ENCODE peak calls at places on chromosomes 4 and X, in eight cellular contexts. D, E, F, K, Q, G, M and Y are unnamed samples. For H3K4me1, the result is how much of the 10 kb centered on the place peaks cover.

GRCh38 chr4:154590329-154591006 is at the start of gene FGA:
- DNase-seq in D (no peak), E (no peak), F (no peak), K (no peak), Q (peak), G (no peak), M (no peak), Y (no peak)

GRCh38 chrX:41960142-41960541 is 36.8 kb upstream of the CASK start:
- DNase-seq in D (no peak), E (no peak), F (no peak), K (no peak), Q (no peak), G (no peak), M (no peak), Y (no peak)

GRCh38 chr4:127708985-127709384 is 21.2 kb upstream of the SLC25A31 start:
- DNase-seq in D (peak), E (no peak), F (no peak), K (no peak), Q (no peak), G (no peak), M (no peak), Y (no peak)

GRCh38 chrX:154058207-154058997 is 38.7 kb upstream of the IRAK1 start:
- DNase-seq in D (no peak), E (no peak), F (no peak), K (no peak), Q (no peak), G (no peak), M (no peak), Y (no peak)

GRCh38 chrX:153645151-153645550 is 1.9 kb upstream of the DUSP9 start:
- DNase-seq in D (no peak), E (no peak), F (no peak), K (no peak), Q (no peak), G (no peak), M (no peak), Y (no peak)

GRCh38 chr4:54227261-54228063 is 1.6 kb upstream of the PDGFRA start:
- DNase-seq in D (peak), E (no peak), F (no peak), K (peak), Q (no peak), G (no peak), M (peak), Y (peak)

GRCh38 chrX:103918584-103919335 is 43.7 kb upstream of the TMSB15B start:
- DNase-seq in D (peak), E (no peak), F (peak), K (peak), Q (peak), G (peak), M (peak), Y (peak)

GRCh38 chr4:139857977-139858376 is 192.4 kb downstream of the MGST2 start:
- DNase-seq in D (no peak), E (no peak), F (no peak), K (no peak), Q (no peak), G (no peak), M (no peak), Y (no peak)

GRCh38 chrX:68503830-68504229 is 5.0 kb downstream of the YIPF6 start:
- DNase-seq in D (peak), E (no peak), F (no peak), K (no peak), Q (no peak), G (no peak), M (no peak), Y (peak)

GRCh38 chr4:89303177-89303576 is 4.4 kb downstream of the GPRIN3 start:
- DNase-seq in D (no peak), E (no peak), F (peak), K (no peak), Q (no peak), G (no peak), M (no peak), Y (no peak)

GRCh38 chr4:153785830-153786721 is 2.8 kb downstream of the SFRP2 start:
- DNase-seq in D (peak), E (no peak), F (no peak), K (no peak), Q (no peak), G (no peak), M (no peak), Y (no peak)

GRCh38 chrX:112694811-112695210 is 15.1 kb upstream of the LHFPL1 start:
- DNase-seq in D (no peak), E (no peak), F (no peak), K (no peak), Q (no peak), G (no peak), M (no peak), Y (no peak)

GRCh38 chrX:96563663-96564062 is 121.0 kb upstream of the DIAPH2 start:
- DNase-seq in D (peak), E (no peak), F (no peak), K (no peak), Q (no peak), G (no peak), M (no peak), Y (no peak)

GRCh38 chr4:174256277-174256713 is 27.2 kb downstream of the FBXO8 start:
- DNase-seq in D (peak), E (no peak), F (no peak), K (no peak), Q (no peak), G (no peak), M (no peak), Y (no peak)

GRCh38 chr4:13989496-13989895 is 362.0 kb upstream of the BOD1L1 start:
- DNase-seq in D (no peak), E (no peak), F (no peak), K (no peak), Q (no peak), G (no peak), M (no peak), Y (no peak)

GRCh38 chr4:42709392-42710065 is 52.6 kb upstream of the ATP8A1 start:
- DNase-seq in D (no peak), E (no peak), F (no peak), K (no peak), Q (no peak), G (no peak), M (no peak), Y (no peak)

GRCh38 chr4:109177411-109177810 is 125.0 kb downstream of the COL25A1 start:
- DNase-seq in D (no peak), E (no peak), F (no peak), K (no peak), Q (no peak), G (no peak), M (peak), Y (no peak)

GRCh38 chr4:140754918-140755810 is 1.0 kb downstream of the TBC1D9 start:
- DNase-seq in D (no peak), E (no peak), F (no peak), K (no peak), Q (no peak), G (no peak), M (no peak), Y (no peak)

GRCh38 chr4:175386776-175387507 is 425.1 kb downstream of the GPM6A start:
- DNase-seq in D (no peak), E (no peak), F (no peak), K (peak), Q (no peak), G (peak), M (no peak), Y (no peak)

GRCh38 chr4:94390804-94391410 is 48.3 kb upstream of the HPGDS start:
- DNase-seq in D (peak), E (no peak), F (no peak), K (no peak), Q (no peak), G (no peak), M (peak), Y (no peak)

DNA sequence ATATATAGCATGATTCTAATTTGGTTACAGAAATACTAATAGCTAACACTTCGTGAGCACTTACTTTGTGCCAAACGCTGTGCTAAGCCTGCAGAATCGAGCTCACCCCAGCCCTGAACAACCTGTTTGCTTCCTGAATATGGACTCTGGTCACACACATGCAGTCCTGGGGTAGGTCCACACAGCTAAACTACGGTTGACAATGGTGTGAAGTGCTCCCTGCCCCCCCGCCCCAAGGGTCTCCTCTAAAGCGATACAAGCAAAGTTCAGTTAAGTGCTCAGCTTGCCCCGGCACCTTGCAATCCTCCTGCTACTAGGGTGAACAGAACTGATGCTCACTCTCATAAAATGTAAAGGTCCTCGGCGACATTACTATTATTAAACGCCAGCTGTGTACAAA is 879 bp downstream of the FOXP3 start:
- DNase-seq in D (no peak), E (no peak), F (no peak), K (no peak), Q (no peak), G (no peak), M (no peak), Y (no peak)
- H3K4me1 ChIP-seq in D (under half), E (under half), F (under half), K (under half), Q (under half), G (under half), M (under half), Y (under half)

GRCh38 chrX:45767021-45767491 is 566.4 kb upstream of the DIPK2B start:
- DNase-seq in D (peak), E (no peak), F (no peak), K (no peak), Q (no peak), G (no peak), M (no peak), Y (no peak)

GRCh38 chrX:45771560-45772340 is 571.1 kb upstream of the DIPK2B start:
- DNase-seq in D (peak), E (no peak), F (peak), K (no peak), Q (no peak), G (peak), M (peak), Y (no peak)

GRCh38 chrX:45771114-45771513 is 570.4 kb upstream of the DIPK2B start:
- DNase-seq in D (peak), E (no peak), F (no peak), K (no peak), Q (no peak), G (no peak), M (peak), Y (peak)

GRCh38 chrX:45768666-45769065 is 568.0 kb upstream of the DIPK2B start:
- DNase-seq in D (no peak), E (no peak), F (no peak), K (no peak), Q (no peak), G (no peak), M (no peak), Y (no peak)

GRCh38 chrX:45769919-45770582 is 569.4 kb upstream of the DIPK2B start:
- DNase-seq in D (peak), E (no peak), F (peak), K (no peak), Q (peak), G (peak), M (peak), Y (peak)
- H3K4me1 ChIP-seq in D (under half), E (under half), F (under half), K (under half), Q (under half), G (under half), M (under half), Y (under half)

GRCh38 chr4:155618183-155618838 is 48.3 kb upstream of the GUCY1A1 start:
- DNase-seq in D (no peak), E (no peak), F (no peak), K (no peak), Q (no peak), G (no peak), M (no peak), Y (no peak)
- H3K4me1 ChIP-seq in D (under half), E (under half), F (under half), K (under half), Q (under half), G (under half), M (under half), Y (under half)

GRCh38 chr4:3200423-3201090 is 48.4 kb upstream of the MSANTD1 start:
- DNase-seq in D (no peak), E (no peak), F (no peak), K (no peak), Q (peak), G (no peak), M (no peak), Y (no peak)

GRCh38 chr4:3197366-3198105 is 51.4 kb upstream of the MSANTD1 start:
- DNase-seq in D (no peak), E (no peak), F (no peak), K (no peak), Q (no peak), G (no peak), M (no peak), Y (no peak)

GRCh38 chr4:3199661-3200422 is 49.1 kb upstream of the MSANTD1 start:
- DNase-seq in D (no peak), E (no peak), F (no peak), K (no peak), Q (no peak), G (no peak), M (no peak), Y (no peak)

GRCh38 chr4:3196670-3197359 is 52.1 kb upstream of the MSANTD1 start:
- DNase-seq in D (no peak), E (no peak), F (no peak), K (no peak), Q (no peak), G (no peak), M (no peak), Y (no peak)

GRCh38 chr4:3198906-3199305 is 50.1 kb upstream of the MSANTD1 start:
- DNase-seq in D (no peak), E (no peak), F (no peak), K (no peak), Q (no peak), G (no peak), M (no peak), Y (no peak)
- H3K4me1 ChIP-seq in D (under half), E (under half), F (half or more), K (under half), Q (under half), G (under half), M (under half), Y (under half)

GRCh38 chrX:39818750-39819149 is 279.0 kb downstream of the BCOR start:
- DNase-seq in D (no peak), E (no peak), F (no peak), K (no peak), Q (no peak), G (no peak), M (no peak), Y (no peak)

GRCh38 chrX:39821011-39821708 is 276.6 kb downstream of the BCOR start:
- DNase-seq in D (peak), E (no peak), F (no peak), K (peak), Q (no peak), G (no peak), M (peak), Y (peak)

GRCh38 chrX:39822133-39822748 is 275.5 kb downstream of the BCOR start:
- DNase-seq in D (no peak), E (no peak), F (no peak), K (no peak), Q (no peak), G (no peak), M (no peak), Y (no peak)

GRCh38 chrX:39821709-39822095 is 276.1 kb downstream of the BCOR start:
- DNase-seq in D (no peak), E (no peak), F (no peak), K (no peak), Q (no peak), G (no peak), M (no peak), Y (no peak)

GRCh38 chrX:39819921-39820849 is 277.6 kb downstream of the BCOR start:
- DNase-seq in D (no peak), E (no peak), F (no peak), K (peak), Q (no peak), G (no peak), M (no peak), Y (no peak)
- H3K4me1 ChIP-seq in D (under half), E (under half), F (under half), K (under half), Q (under half), G (under half), M (under half), Y (under half)

DNA sequence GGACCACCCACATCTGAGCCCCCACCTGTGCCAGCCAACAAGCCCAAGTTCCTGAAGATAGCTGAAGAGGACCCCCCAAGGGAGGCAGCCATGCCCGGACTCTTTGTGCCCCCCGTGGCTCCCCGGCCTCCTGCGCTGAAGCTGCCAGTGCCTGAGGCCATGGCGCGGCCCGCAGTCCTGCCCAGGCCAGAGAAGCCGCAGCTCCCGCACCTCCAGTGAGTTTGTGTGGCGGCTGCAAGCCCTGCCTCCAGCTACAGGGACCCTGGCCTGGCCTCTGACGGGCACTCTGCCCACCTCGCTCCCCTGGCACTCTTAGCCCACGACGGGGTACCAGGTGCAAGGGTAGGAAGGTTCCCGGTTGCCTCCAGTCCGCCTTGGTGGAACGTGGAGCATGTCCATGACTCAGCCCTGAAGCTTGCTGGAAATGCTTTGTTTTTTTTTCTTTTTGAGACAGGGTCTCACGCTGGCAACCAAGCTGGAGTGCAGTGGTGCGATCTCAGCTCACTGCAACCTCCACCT is 13.7 kb upstream of the ADD1 start:
- DNase-seq in D (no peak), E (no peak), F (no peak), K (no peak), Q (peak), G (peak), M (no peak), Y (no peak)
- H3K4me1 ChIP-seq in D (under half), E (under half), F (under half), K (under half), Q (under half), G (under half), M (under half), Y (under half)